ENCODE peak calls at places on chromosomes 16 and 17, in eight cellular contexts. One of them, this sample, is unnamed.

GRCh38 chr17:75684249-75684648 is 17.1 kb downstream of the SAP30BP start:
- DNase-seq in cardiac muscle cell: no peak
- DNase-seq in upper lobe of right lung: no peak
- DNase-seq in neural progenitor cell: no peak
- DNase-seq in lung: no peak
- DNase-seq in esophagus squamous epithelium: no peak
- DNase-seq in mammary epithelial cell: peak
- DNase-seq in right lobe of liver: no peak
- DNase-seq in this sample: no peak

GRCh38 chr17:6683730-6684459 is 29.3 kb downstream of the SLC13A5 start:
- DNase-seq in cardiac muscle cell: no peak
- DNase-seq in upper lobe of right lung: no peak
- DNase-seq in neural progenitor cell: no peak
- DNase-seq in lung: no peak
- DNase-seq in esophagus squamous epithelium: no peak
- DNase-seq in mammary epithelial cell: no peak
- DNase-seq in right lobe of liver: no peak
- DNase-seq in this sample: no peak

GRCh38 chr16:56807011-56807675 is 57.9 kb upstream of the SLC12A3 start:
- DNase-seq in cardiac muscle cell: no peak
- DNase-seq in upper lobe of right lung: no peak
- DNase-seq in neural progenitor cell: no peak
- DNase-seq in lung: no peak
- DNase-seq in esophagus squamous epithelium: no peak
- DNase-seq in mammary epithelial cell: no peak
- DNase-seq in right lobe of liver: no peak
- DNase-seq in this sample: no peak

GRCh38 chr16:2034695-2035430 is 8.2 kb downstream of the NHERF2 start:
- DNase-seq in cardiac muscle cell: no peak
- DNase-seq in upper lobe of right lung: no peak
- DNase-seq in neural progenitor cell: no peak
- DNase-seq in lung: no peak
- DNase-seq in esophagus squamous epithelium: no peak
- DNase-seq in mammary epithelial cell: no peak
- DNase-seq in right lobe of liver: no peak
- DNase-seq in this sample: no peak

GRCh38 chr17:69809331-69809730 is 265.7 kb upstream of the KCNJ16 start:
- DNase-seq in cardiac muscle cell: no peak
- DNase-seq in upper lobe of right lung: no peak
- DNase-seq in neural progenitor cell: no peak
- DNase-seq in lung: no peak
- DNase-seq in esophagus squamous epithelium: no peak
- DNase-seq in mammary epithelial cell: peak
- DNase-seq in right lobe of liver: no peak
- DNase-seq in this sample: no peak

GRCh38 chr16:11783319-11784047 is 13.6 kb downstream of the ZC3H7A start:
- DNase-seq in cardiac muscle cell: no peak
- DNase-seq in upper lobe of right lung: no peak
- DNase-seq in neural progenitor cell: no peak
- DNase-seq in lung: no peak
- DNase-seq in esophagus squamous epithelium: no peak
- DNase-seq in mammary epithelial cell: peak
- DNase-seq in right lobe of liver: no peak
- DNase-seq in this sample: peak

GRCh38 chr16:88773812-88774291 is 11.2 kb downstream of the PIEZO1 start:
- DNase-seq in cardiac muscle cell: peak
- DNase-seq in upper lobe of right lung: peak
- DNase-seq in neural progenitor cell: peak
- DNase-seq in lung: peak
- DNase-seq in esophagus squamous epithelium: no peak
- DNase-seq in mammary epithelial cell: no peak
- DNase-seq in right lobe of liver: peak
- DNase-seq in this sample: peak

GRCh38 chr16:71769222-71769621 is 39.4 kb downstream of the AP1G1 start:
- DNase-seq in cardiac muscle cell: no peak
- DNase-seq in upper lobe of right lung: no peak
- DNase-seq in neural progenitor cell: no peak
- DNase-seq in lung: no peak
- DNase-seq in esophagus squamous epithelium: no peak
- DNase-seq in mammary epithelial cell: no peak
- DNase-seq in right lobe of liver: no peak
- DNase-seq in this sample: no peak

GRCh38 chr16:1035066-1035415 is 37.5 kb upstream of the SSTR5 start:
- DNase-seq in cardiac muscle cell: no peak
- DNase-seq in upper lobe of right lung: no peak
- DNase-seq in neural progenitor cell: no peak
- DNase-seq in lung: no peak
- DNase-seq in esophagus squamous epithelium: no peak
- DNase-seq in mammary epithelial cell: no peak
- DNase-seq in right lobe of liver: no peak
- DNase-seq in this sample: no peak

GRCh38 chr17:830381-830780 is 48.2 kb downstream of the MRM3 start:
- DNase-seq in cardiac muscle cell: no peak
- DNase-seq in upper lobe of right lung: no peak
- DNase-seq in neural progenitor cell: no peak
- DNase-seq in lung: no peak
- DNase-seq in esophagus squamous epithelium: no peak
- DNase-seq in mammary epithelial cell: no peak
- DNase-seq in right lobe of liver: no peak
- DNase-seq in this sample: no peak

GRCh38 chr17:2211661-2212327 is 91.8 kb downstream of the SMG6 start:
- DNase-seq in cardiac muscle cell: no peak
- DNase-seq in upper lobe of right lung: no peak
- DNase-seq in neural progenitor cell: no peak
- DNase-seq in lung: no peak
- DNase-seq in esophagus squamous epithelium: no peak
- DNase-seq in mammary epithelial cell: no peak
- DNase-seq in right lobe of liver: no peak
- DNase-seq in this sample: no peak

GRCh38 chr16:79372504-79373184 is 227.9 kb downstream of the MAF start:
- DNase-seq in cardiac muscle cell: no peak
- DNase-seq in upper lobe of right lung: no peak
- DNase-seq in neural progenitor cell: no peak
- DNase-seq in lung: peak
- DNase-seq in esophagus squamous epithelium: no peak
- DNase-seq in mammary epithelial cell: peak
- DNase-seq in right lobe of liver: no peak
- DNase-seq in this sample: peak

GRCh38 chr16:75198135-75198600 is 8.8 kb downstream of the CTRB2 start:
- DNase-seq in cardiac muscle cell: no peak
- DNase-seq in upper lobe of right lung: peak
- DNase-seq in neural progenitor cell: no peak
- DNase-seq in lung: no peak
- DNase-seq in esophagus squamous epithelium: no peak
- DNase-seq in mammary epithelial cell: no peak
- DNase-seq in right lobe of liver: no peak
- DNase-seq in this sample: no peak

GRCh38 chr17:82802141-82802540 is 37.7 kb downstream of the ZNF750 start:
- DNase-seq in cardiac muscle cell: no peak
- DNase-seq in upper lobe of right lung: no peak
- DNase-seq in neural progenitor cell: no peak
- DNase-seq in lung: no peak
- DNase-seq in esophagus squamous epithelium: no peak
- DNase-seq in mammary epithelial cell: no peak
- DNase-seq in right lobe of liver: no peak
- DNase-seq in this sample: no peak

GRCh38 chr17:57949649-57950048 is 5.6 kb downstream of the CUEDC1 start:
- DNase-seq in cardiac muscle cell: no peak
- DNase-seq in upper lobe of right lung: peak
- DNase-seq in neural progenitor cell: no peak
- DNase-seq in lung: peak
- DNase-seq in esophagus squamous epithelium: no peak
- DNase-seq in mammary epithelial cell: peak
- DNase-seq in right lobe of liver: no peak
- DNase-seq in this sample: no peak

GRCh38 chr17:7632492-7632894 is 2.6 kb downstream of the SHBG start:
- DNase-seq in cardiac muscle cell: peak
- DNase-seq in upper lobe of right lung: no peak
- DNase-seq in neural progenitor cell: peak
- DNase-seq in lung: no peak
- DNase-seq in esophagus squamous epithelium: no peak
- DNase-seq in mammary epithelial cell: peak
- DNase-seq in right lobe of liver: no peak
- DNase-seq in this sample: no peak

GRCh38 chr16:56479469-56479868 is 28.1 kb downstream of the OGFOD1 start:
- DNase-seq in cardiac muscle cell: no peak
- DNase-seq in upper lobe of right lung: no peak
- DNase-seq in neural progenitor cell: no peak
- DNase-seq in lung: no peak
- DNase-seq in esophagus squamous epithelium: no peak
- DNase-seq in mammary epithelial cell: no peak
- DNase-seq in right lobe of liver: no peak
- DNase-seq in this sample: no peak

GRCh38 chr17:81390436-81391214 is 4.6 kb upstream of the BAHCC1 start:
- DNase-seq in cardiac muscle cell: no peak
- DNase-seq in upper lobe of right lung: no peak
- DNase-seq in neural progenitor cell: no peak
- DNase-seq in lung: no peak
- DNase-seq in esophagus squamous epithelium: no peak
- DNase-seq in mammary epithelial cell: no peak
- DNase-seq in right lobe of liver: peak
- DNase-seq in this sample: no peak

GRCh38 chr16:83517398-83517797 is 290.4 kb upstream of the HSBP1 start:
- DNase-seq in cardiac muscle cell: no peak
- DNase-seq in upper lobe of right lung: no peak
- DNase-seq in neural progenitor cell: no peak
- DNase-seq in lung: no peak
- DNase-seq in esophagus squamous epithelium: no peak
- DNase-seq in mammary epithelial cell: peak
- DNase-seq in right lobe of liver: no peak
- DNase-seq in this sample: no peak

GRCh38 chr17:33952425-33952824 is 302.7 kb upstream of the CCL2 start:
- DNase-seq in cardiac muscle cell: no peak
- DNase-seq in upper lobe of right lung: no peak
- DNase-seq in neural progenitor cell: no peak
- DNase-seq in lung: no peak
- DNase-seq in esophagus squamous epithelium: no peak
- DNase-seq in mammary epithelial cell: no peak
- DNase-seq in right lobe of liver: no peak
- DNase-seq in this sample: no peak

GRCh38 chr16:77788196-77789084 is at the start of gene VAT1L:
- DNase-seq in cardiac muscle cell: peak
- DNase-seq in upper lobe of right lung: no peak
- DNase-seq in neural progenitor cell: peak
- DNase-seq in lung: no peak
- DNase-seq in esophagus squamous epithelium: no peak
- DNase-seq in mammary epithelial cell: peak
- DNase-seq in right lobe of liver: peak
- DNase-seq in this sample: no peak

DNA sequence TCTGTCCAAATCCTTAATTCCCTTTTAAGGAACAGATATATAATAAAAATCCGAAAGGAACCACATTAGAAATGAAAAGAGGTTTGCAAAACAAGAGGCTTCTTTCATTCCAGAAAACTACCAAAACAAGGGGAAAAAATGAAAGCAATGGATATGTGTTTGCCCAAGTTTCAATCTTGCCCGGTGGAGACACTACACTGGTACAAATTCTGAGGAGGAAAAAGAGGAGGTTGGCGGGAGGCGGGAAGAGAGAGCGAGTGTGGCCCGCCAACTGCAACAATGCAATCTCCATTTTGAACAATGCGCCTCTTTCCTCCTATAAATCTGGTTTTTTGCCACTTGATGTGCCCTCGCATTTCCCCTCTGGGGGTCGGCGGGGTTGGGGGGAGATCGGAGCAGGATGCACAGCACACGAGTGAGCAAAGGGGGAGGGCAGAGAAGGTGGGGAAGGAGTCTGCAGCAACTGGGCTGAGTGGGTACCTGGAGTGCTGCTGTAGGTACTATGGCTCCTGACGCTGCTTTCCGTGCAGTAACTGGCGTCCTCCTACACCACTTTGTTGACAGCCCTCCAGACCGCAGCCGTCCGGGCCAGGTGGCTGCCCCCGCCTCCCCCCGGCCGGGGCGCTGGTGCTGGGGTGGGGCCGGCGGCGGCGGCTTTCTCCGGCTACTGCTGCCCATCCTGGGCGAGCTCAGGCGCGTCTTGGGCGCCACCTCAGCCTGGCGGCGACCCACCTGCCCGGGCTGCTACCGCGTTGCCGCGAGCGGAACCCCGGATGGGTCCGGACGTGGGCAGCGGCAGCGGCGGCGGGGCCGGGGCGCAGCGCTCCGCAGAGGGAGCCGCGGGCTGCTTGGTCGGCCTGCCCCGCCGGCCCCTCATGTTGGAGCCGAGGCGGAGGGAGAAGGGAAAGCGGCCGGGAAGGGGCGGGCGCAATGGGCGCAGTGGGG is 93.8 kb upstream of the PLEKHM1 start:
- DNase-seq in cardiac muscle cell: peak
- DNase-seq in upper lobe of right lung: peak
- DNase-seq in neural progenitor cell: peak
- DNase-seq in lung: peak
- DNase-seq in esophagus squamous epithelium: no peak
- DNase-seq in mammary epithelial cell: peak
- DNase-seq in right lobe of liver: peak
- DNase-seq in this sample: no peak
- TF ChIP-seq CTCF in cardiac muscle cell: no peak
- TF ChIP-seq CTCF in upper lobe of right lung: no peak
- TF ChIP-seq CTCF in neural progenitor cell: no peak
- TF ChIP-seq CTCF in lung: no peak
- TF ChIP-seq CTCF in esophagus squamous epithelium: no peak
- TF ChIP-seq CTCF in mammary epithelial cell: no peak
- TF ChIP-seq CTCF in right lobe of liver: no peak
- TF ChIP-seq CTCF in this sample: no peak

GRCh38 chr17:11787074-11787473 is 188.8 kb downstream of the DNAH9 start:
- DNase-seq in cardiac muscle cell: no peak
- DNase-seq in upper lobe of right lung: no peak
- DNase-seq in neural progenitor cell: no peak
- DNase-seq in lung: no peak
- DNase-seq in esophagus squamous epithelium: no peak
- DNase-seq in mammary epithelial cell: no peak
- DNase-seq in right lobe of liver: no peak
- DNase-seq in this sample: no peak
- H3K4me3 ChIP-seq in cardiac muscle cell: no peak
- H3K4me3 ChIP-seq in upper lobe of right lung: no peak
- H3K4me3 ChIP-seq in neural progenitor cell: no peak
- H3K4me3 ChIP-seq in lung: no peak
- H3K4me3 ChIP-seq in esophagus squamous epithelium: no peak
- H3K4me3 ChIP-seq in mammary epithelial cell: no peak
- H3K4me3 ChIP-seq in right lobe of liver: no peak
- H3K4me3 ChIP-seq in this sample: no peak

GRCh38 chr16:85614338-85615013 is 1.4 kb downstream of the GSE1 start:
- DNase-seq in cardiac muscle cell: peak
- DNase-seq in upper lobe of right lung: no peak
- DNase-seq in neural progenitor cell: peak
- DNase-seq in lung: no peak
- DNase-seq in esophagus squamous epithelium: no peak
- DNase-seq in mammary epithelial cell: no peak
- DNase-seq in right lobe of liver: no peak
- DNase-seq in this sample: no peak
- TF ChIP-seq CTCF in cardiac muscle cell: no peak
- TF ChIP-seq CTCF in upper lobe of right lung: no peak
- TF ChIP-seq CTCF in neural progenitor cell: no peak
- TF ChIP-seq CTCF in lung: no peak
- TF ChIP-seq CTCF in esophagus squamous epithelium: no peak
- TF ChIP-seq CTCF in mammary epithelial cell: no peak
- TF ChIP-seq CTCF in right lobe of liver: no peak
- TF ChIP-seq CTCF in this sample: no peak

DNA sequence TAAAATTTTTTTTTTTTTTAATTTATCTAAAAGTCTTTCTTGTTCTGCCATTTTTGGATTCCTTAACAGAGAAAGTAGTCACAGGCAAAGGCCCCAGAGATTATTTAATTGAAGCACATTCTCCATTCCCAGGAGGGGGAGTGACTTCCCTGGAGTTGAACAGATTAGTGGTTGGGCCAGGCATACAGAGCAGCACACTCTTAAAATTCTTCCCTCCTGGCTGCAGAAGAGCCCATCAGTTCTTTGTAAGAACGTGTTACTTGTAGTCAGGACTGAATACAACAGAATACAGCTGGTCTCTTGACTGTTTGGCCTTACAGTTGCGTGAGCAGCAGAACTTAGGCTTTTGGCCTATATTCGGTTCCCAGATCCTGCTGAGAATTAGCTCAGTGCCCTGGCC is 1.8 kb downstream of the ALKBH5 start:
- DNase-seq in cardiac muscle cell: peak
- DNase-seq in upper lobe of right lung: no peak
- DNase-seq in neural progenitor cell: peak
- DNase-seq in lung: no peak
- DNase-seq in esophagus squamous epithelium: no peak
- DNase-seq in mammary epithelial cell: no peak
- DNase-seq in right lobe of liver: no peak
- DNase-seq in this sample: no peak
- H3K4me3 ChIP-seq in cardiac muscle cell: peak
- H3K4me3 ChIP-seq in upper lobe of right lung: peak
- H3K4me3 ChIP-seq in neural progenitor cell: peak
- H3K4me3 ChIP-seq in lung: no peak
- H3K4me3 ChIP-seq in esophagus squamous epithelium: peak
- H3K4me3 ChIP-seq in mammary epithelial cell: peak
- H3K4me3 ChIP-seq in right lobe of liver: peak
- H3K4me3 ChIP-seq in this sample: peak